ENCODE peak calls at places on chromosome 2, in six cellular contexts. W, Y, X, U, A and T are unnamed samples.

GRCh38 chr2:27860111-27860510 is 30.1 kb downstream of the RBKS start:
- DNase-seq in W (no peak), Y (no peak), X (peak; percentile 81), U (no peak), A (no peak), T (no peak)

GRCh38 chr2:201715459-201715858 is 17.0 kb upstream of the MPP4 start:
- DNase-seq in W (no peak), Y (peak; percentile 82), X (no peak), U (no peak), A (no peak), T (no peak)

GRCh38 chr2:223735659-223736244 is 101.6 kb downstream of the AP1S3 start:
- DNase-seq in W (no peak), Y (no peak), X (peak; percentile 92), U (no peak), A (no peak), T (no peak)

GRCh38 chr2:196849895-196850294 is 40.7 kb upstream of the C2orf66 start:
- DNase-seq in W (no peak), Y (no peak), X (peak; percentile 20), U (no peak), A (no peak), T (no peak)

GRCh38 chr2:100819365-100820345 is at the start of gene NPAS2:
- DNase-seq in W (no peak), Y (peak; percentile 75), X (peak; percentile 26), U (peak; percentile 60), A (no peak), T (peak; percentile 71)

GRCh38 chr2:154518872-154519271 is 179.6 kb upstream of the KCNJ3 start:
- DNase-seq in W (no peak), Y (no peak), X (no peak), U (no peak), A (no peak), T (no peak)

GRCh38 chr2:227163445-227163997 is 484 bp downstream of the COL4A4 start:
- DNase-seq in W (peak; percentile 45), Y (no peak), X (no peak), U (no peak), A (peak; percentile 82), T (no peak)

GRCh38 chr2:95574506-95574905 is 17.3 kb upstream of the TRIM43 start:
- DNase-seq in W (no peak), Y (no peak), X (no peak), U (no peak), A (no peak), T (no peak)

GRCh38 chr2:172102159-172102857 is 392 bp downstream of the DLX2 start:
- DNase-seq in W (no peak), Y (no peak), X (no peak), U (no peak), A (peak; percentile 85), T (no peak)

GRCh38 chr2:143559202-143559601 is 430.0 kb downstream of the ARHGAP15 start:
- DNase-seq in W (no peak), Y (no peak), X (no peak), U (no peak), A (no peak), T (no peak)

GRCh38 chr2:150909613-150910012 is 352.1 kb downstream of the RBM43 start:
- DNase-seq in W (no peak), Y (no peak), X (no peak), U (no peak), A (no peak), T (no peak)

GRCh38 chr2:85743304-85743978 is 10.3 kb upstream of the ATOH8 start:
- DNase-seq in W (no peak), Y (no peak), X (peak; percentile 71), U (no peak), A (no peak), T (no peak)

GRCh38 chr2:238169708-238170251 is 11.0 kb downstream of the ERFE start:
- DNase-seq in W (no peak), Y (no peak), X (peak; percentile 96), U (no peak), A (no peak), T (peak; percentile 69)

GRCh38 chr2:64018715-64019082 is 529 bp downstream of the VPS54 start:
- DNase-seq in W (peak; percentile 70), Y (peak; percentile 55), X (peak; percentile 32), U (peak; percentile 75), A (no peak), T (peak; percentile 38)

GRCh38 chr2:151632993-151633592 is 101.2 kb downstream of the NEB start:
- DNase-seq in W (no peak), Y (no peak), X (no peak), U (no peak), A (no peak), T (no peak)

GRCh38 chr2:70965506-70965905 is 12.9 kb upstream of the ANKRD53 start:
- DNase-seq in W (no peak), Y (peak; percentile 6), X (no peak), U (peak; percentile 41), A (no peak), T (no peak)

GRCh38 chr2:45224321-45224995 is 215.2 kb upstream of the SIX2 start:
- DNase-seq in W (no peak), Y (no peak), X (no peak), U (no peak), A (no peak), T (no peak)

GRCh38 chr2:797993-798392 is 120.8 kb upstream of the TMEM18 start:
- DNase-seq in W (no peak), Y (no peak), X (no peak), U (no peak), A (no peak), T (no peak)

DNA sequence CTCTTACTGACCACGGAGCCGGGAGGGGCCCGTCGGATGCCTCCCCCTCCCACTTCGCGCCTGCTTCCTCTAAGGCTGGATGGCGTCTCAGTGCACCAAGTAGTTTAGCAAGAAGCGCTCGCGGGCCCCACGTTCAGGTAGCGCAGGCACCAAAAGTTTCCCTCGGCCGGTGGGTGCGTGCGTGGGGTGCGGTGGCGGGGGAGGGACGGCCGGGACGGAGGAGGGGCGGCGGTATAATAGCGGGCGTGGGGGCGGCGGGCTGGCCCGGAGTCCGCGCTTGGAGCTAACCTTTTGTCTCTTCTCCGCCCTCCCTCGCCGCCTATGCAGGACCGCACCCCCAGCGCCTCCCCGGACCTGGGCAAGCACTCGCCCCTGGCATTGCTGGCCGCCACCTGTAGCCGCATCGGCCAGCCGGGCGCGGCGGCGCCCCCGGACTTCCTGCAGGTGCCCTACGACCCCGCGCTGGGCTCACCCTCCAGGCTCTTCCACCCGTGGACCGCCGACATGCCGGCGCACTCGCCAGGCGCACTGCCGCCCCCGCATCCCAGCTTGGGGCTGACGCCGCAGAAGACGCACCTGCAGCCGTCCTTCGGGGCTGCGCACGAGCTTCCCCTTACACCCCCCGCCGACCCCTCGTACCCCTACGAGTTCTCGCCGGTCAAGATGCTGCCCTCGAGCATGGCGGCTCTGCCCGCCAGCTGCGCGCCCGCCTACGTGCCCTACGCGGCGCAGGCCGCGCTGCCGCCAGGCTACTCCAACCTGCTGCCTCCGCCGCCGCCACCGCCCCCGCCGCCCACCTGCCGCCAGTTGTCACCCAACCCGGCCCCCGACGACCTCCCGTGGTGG is 1.0 kb downstream of the SP5 start:
- DNase-seq in W (no peak), Y (no peak), X (no peak), U (peak; percentile 67), A (no peak), T (no peak)
- H3K27me3 ChIP-seq in W (no peaks in the 10 kb centered on the region), Y (no peaks in the 10 kb centered on the region), X (peaks cover 74% of the 10 kb centered on the region), U (peaks cover 82% of the 10 kb centered on the region), A (peaks cover 4% of the 10 kb centered on the region), T (no peaks in the 10 kb centered on the region)

GRCh38 chr2:176112375-176113302 is 3.9 kb upstream of the HOXD10 start:
- DNase-seq in W (no peak), Y (no peak), X (no peak), U (peak; percentile 60), A (no peak), T (no peak)
- H3K27me3 ChIP-seq in W (no peaks in the 10 kb centered on the region), Y (peaks cover 49% of the 10 kb centered on the region), X (peaks cover 95% of the 10 kb centered on the region), U (peaks cover 99% of the 10 kb centered on the region), A (peaks cover 26% of the 10 kb centered on the region), T (peaks cover 100% of the 10 kb centered on the region)

GRCh38 chr2:98875746-98876145 is 60.3 kb downstream of the CRACDL start:
- DNase-seq in W (no peak), Y (no peak), X (no peak), U (peak; percentile 36), A (no peak), T (no peak)
- H3K27me3 ChIP-seq in W (no peaks in the 10 kb centered on the region), Y (no peaks in the 10 kb centered on the region), X (peaks cover 5% of the 10 kb centered on the region), U (no peaks in the 10 kb centered on the region), A (no peaks in the 10 kb centered on the region), T (no peaks in the 10 kb centered on the region)

GRCh38 chr2:206257861-206258260 is 16.6 kb upstream of the ZDBF2 start:
- DNase-seq in W (no peak), Y (no peak), X (no peak), U (no peak), A (no peak), T (no peak)
- H3K27me3 ChIP-seq in W (no peaks in the 10 kb centered on the region), Y (peaks cover 4% of the 10 kb centered on the region), X (peaks cover 71% of the 10 kb centered on the region), U (peaks cover 94% of the 10 kb centered on the region), A (peaks cover 4% of the 10 kb centered on the region), T (no peaks in the 10 kb centered on the region)

GRCh38 chr2:160406591-160407392 is 86.8 kb downstream of the RBMS1 start:
- DNase-seq in W (peak; percentile 74), Y (peak; percentile 65), X (peak; percentile 84), U (peak; percentile 72), A (peak; percentile 94), T (peak; percentile 75)
- H3K27me3 ChIP-seq in W (no peaks in the 10 kb centered on the region), Y (no peaks in the 10 kb centered on the region), X (no peaks in the 10 kb centered on the region), U (peaks cover 5% of the 10 kb centered on the region), A (no peaks in the 10 kb centered on the region), T (no peaks in the 10 kb centered on the region)

DNA sequence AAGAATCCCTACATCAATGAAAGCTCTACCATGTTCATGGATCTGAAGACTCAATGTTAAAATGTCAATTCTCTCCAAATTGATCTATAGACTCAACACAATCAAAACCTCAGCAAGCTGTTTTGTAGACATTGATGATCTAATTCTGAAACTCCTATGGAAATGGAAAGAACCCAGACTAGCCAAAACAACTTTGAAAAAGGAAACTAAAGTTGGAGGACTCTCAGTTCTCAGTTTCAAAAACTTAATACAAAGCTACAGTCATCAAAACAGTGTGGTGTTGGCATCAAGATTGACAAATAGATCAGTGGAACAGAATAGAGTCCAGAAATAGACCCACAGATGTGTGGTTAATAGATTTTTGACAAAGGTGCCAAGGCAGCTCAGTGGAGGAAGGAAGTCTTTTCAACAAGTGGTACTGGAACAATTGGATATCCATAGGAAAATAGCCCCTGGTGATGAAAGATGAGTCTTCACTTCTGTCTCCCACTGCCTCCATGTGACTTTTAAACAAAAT is 30.4 kb downstream of the LBH start:
- DNase-seq in W (no peak), Y (no peak), X (no peak), U (no peak), A (no peak), T (no peak)
- H3K27me3 ChIP-seq in W (no peaks in the 10 kb centered on the region), Y (no peaks in the 10 kb centered on the region), X (no peaks in the 10 kb centered on the region), U (no peaks in the 10 kb centered on the region), A (no peaks in the 10 kb centered on the region), T (no peaks in the 10 kb centered on the region)